ENCODE peak calls at places on chromosomes 2 and 18, in five cellular contexts. Y is heart right ventricle, I is stomach, F is ovary, L is K562. Q is an unnamed sample.

GRCh38 chr2:231910771-231911170 is 15.4 kb downstream of the NPPC start:
- DNase-seq in F (no peak), I (no peak), L (no peak), Y (no peak), Q (no peak)

GRCh38 chr18:47113796-47114540 is 36.3 kb downstream of the HDHD2 start:
- DNase-seq in L (no peak), I (no peak), Y (no peak), F (no peak), Q (no peak)

GRCh38 chr2:154527962-154528361 is 170.5 kb upstream of the KCNJ3 start:
- DNase-seq in I (no peak), Y (no peak), L (no peak), F (no peak), Q (no peak)

GRCh38 chr2:32061973-32062861 is 1.1 kb upstream of the SPAST start:
- DNase-seq in I (peak; percentile 62), Y (peak; percentile 34), F (peak; percentile 66), L (peak; percentile 37), Q (peak; percentile 62)

GRCh38 chr2:99256677-99257076 is 1.2 kb upstream of the LYG2 start:
- DNase-seq in L (no peak), F (no peak), I (no peak), Y (no peak), Q (no peak)

GRCh38 chr2:224890407-224890806 is 151.9 kb downstream of the DOCK10 start:
- DNase-seq in I (no peak), L (no peak), Y (no peak), F (no peak), Q (no peak)

GRCh38 chr2:240560084-240560479 is at the start of gene DUSP28:
- DNase-seq in F (peak; percentile 94), I (peak; percentile 95), L (peak; percentile 75), Y (peak; percentile 93), Q (peak; percentile 97)

GRCh38 chr2:217714268-217714643 is 288.5 kb downstream of the TNS1 start:
- DNase-seq in F (no peak), Y (peak; percentile 58), L (no peak), I (no peak), Q (peak; percentile 62)

GRCh38 chr18:9539283-9539682 is 64.0 kb downstream of the RALBP1 start:
- DNase-seq in Y (no peak), L (no peak), I (no peak), F (no peak), Q (no peak)

GRCh38 chr2:197137826-197138480 is 172.6 kb downstream of the ANKRD44 start:
- DNase-seq in L (no peak), F (no peak), I (no peak), Y (no peak), Q (no peak)

GRCh38 chr18:3075491-3075890 is 62.5 kb upstream of the LPIN2 start:
- DNase-seq in L (no peak), F (no peak), I (no peak), Y (no peak), Q (no peak)

GRCh38 chr18:58216071-58216471 is 172.0 kb downstream of the NEDD4L start:
- DNase-seq in Y (no peak), F (no peak), I (no peak), L (no peak), Q (no peak)

GRCh38 chr2:119701352-119701751 is 22.4 kb downstream of the TMEM177 start:
- DNase-seq in L (no peak), F (no peak), Y (no peak), I (no peak), Q (no peak)

GRCh38 chr2:133774675-133775005 is 206.4 kb upstream of the NCKAP5 start:
- DNase-seq in L (no peak), I (peak; percentile 40), F (peak; percentile 60), Y (peak; percentile 32), Q (no peak)

GRCh38 chr18:76658627-76659026 is 163.6 kb upstream of the ZNF516 start:
- DNase-seq in Y (no peak), F (peak; percentile 63), L (peak; percentile 8), I (no peak), Q (no peak)

GRCh38 chr2:158637357-158637756 is 157.8 kb upstream of the DAPL1 start:
- DNase-seq in L (no peak), F (no peak), I (no peak), Y (no peak), Q (no peak)

GRCh38 chr2:227703961-227704360 is 13.9 kb downstream of the SLC19A3 start:
- DNase-seq in I (no peak), F (no peak), L (no peak), Y (no peak), Q (no peak)

GRCh38 chr2:86613515-86613914 is 10.2 kb downstream of the RNF103 start:
- DNase-seq in I (no peak), Y (no peak), L (no peak), F (no peak), Q (no peak)

GRCh38 chr18:67354692-67355091 is 161.8 kb downstream of the DSEL start:
- DNase-seq in L (no peak), F (no peak), Y (no peak), I (no peak), Q (no peak)

GRCh38 chr2:110865188-110865587 is 132.8 kb downstream of the ACOXL start:
- DNase-seq in F (no peak), I (no peak), L (no peak), Y (no peak), Q (no peak)

GRCh38 chr18:23844991-23845680 is 155.9 kb downstream of the LAMA3 start:
- DNase-seq in L (no peak), Y (no peak), I (no peak), F (no peak), Q (no peak)

DNA sequence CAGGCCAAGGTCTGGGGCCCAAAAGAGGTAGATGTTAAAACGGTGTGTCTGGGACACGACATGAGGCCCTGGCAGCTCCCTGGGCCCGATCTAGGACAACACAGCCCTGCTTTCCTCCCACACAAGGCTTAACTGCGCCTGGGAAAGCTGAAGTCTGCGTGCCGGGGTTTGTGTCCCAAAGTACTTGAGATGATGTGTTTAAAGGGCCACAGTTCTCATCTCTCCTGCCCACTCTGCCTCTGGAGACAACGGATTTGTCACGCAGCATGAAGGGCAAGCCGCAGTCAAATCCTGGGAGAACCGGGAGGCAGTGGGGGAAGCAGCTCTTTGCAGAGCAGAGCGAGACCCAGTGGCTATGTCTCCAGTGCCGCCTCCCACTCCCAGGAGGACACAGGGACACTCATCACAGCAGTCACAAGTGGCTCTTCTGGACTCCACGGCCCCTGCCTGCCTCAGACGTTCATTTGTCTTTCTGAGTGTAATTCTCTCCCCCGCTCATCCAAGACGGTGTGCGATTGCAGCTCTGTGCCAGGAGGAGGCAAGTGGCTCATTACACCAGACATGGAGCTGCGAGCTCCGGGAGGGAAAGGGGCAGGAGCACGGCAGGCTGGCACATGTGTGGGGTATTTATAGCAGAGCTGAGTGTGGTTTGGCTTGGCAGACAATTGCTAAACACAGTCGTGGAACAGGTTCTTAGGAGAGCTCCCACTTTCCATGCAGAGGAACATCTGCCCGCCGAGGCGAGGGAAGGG is 57.7 kb upstream of the SEMA4C start:
- DNase-seq in I (peak; percentile 56), L (no peak), F (peak; percentile 54), Y (peak; percentile 56), Q (peak; percentile 63)
- TF ChIP-seq CTCF in I (no peak), L (no peak), F (no peak), Y (no peak), Q (peak; percentile 29)

DNA sequence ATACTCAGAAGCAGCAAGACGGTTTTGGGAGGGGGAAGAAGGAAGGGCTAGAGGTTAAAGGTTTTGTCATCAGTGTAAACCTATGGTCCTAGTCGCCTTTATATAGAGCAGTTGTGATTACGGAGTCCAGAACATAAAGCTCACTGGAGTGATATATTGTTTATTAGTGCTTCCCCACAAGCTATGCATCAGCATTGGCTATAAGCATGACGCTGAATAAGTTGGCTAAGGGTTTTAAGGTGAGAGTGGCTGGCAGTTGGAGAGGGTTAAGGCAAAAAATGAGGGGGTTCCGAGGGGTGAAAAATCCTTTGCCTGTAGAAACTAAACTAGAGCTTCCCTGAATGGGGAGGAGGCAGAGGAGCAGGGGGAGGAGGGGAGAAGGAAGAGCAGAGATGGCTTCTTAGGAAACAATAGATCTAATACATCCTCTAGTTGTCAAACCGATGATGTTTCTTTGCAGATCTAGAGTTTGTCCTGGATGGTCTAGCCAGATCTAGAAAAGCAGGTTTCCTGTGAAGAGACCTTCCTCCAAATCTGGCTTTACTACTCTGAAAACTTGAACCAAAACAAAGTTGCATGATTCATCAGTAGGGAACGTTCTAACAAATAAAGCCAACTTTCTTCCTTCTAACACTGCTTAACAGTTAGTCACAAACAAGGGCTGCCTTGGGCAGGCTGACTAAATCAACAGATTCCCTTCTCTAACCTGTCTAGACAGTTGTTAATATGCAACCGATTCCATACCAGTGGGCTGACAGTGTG is 2.5 kb downstream of the KLF7 start:
- DNase-seq in F (no peak), L (no peak), I (peak; percentile 45), Y (no peak), Q (no peak)
- H3K4me1 ChIP-seq in F (peaks cover 15% of the 10 kb centered on the region), L (no peaks in the 10 kb centered on the region), I (peaks cover 8% of the 10 kb centered on the region), Y (peaks cover 65% of the 10 kb centered on the region), Q (peaks cover 27% of the 10 kb centered on the region)

GRCh38 chr2:128389521-128389920 is 70.9 kb upstream of the HS6ST1 start:
- DNase-seq in F (no peak), Y (no peak), I (no peak), L (no peak), Q (no peak)

GRCh38 chr2:128392207-128392606 is 73.5 kb upstream of the HS6ST1 start:
- DNase-seq in Y (no peak), F (no peak), L (no peak), I (no peak), Q (no peak)

GRCh38 chr2:128391679-128392078 is 73.0 kb upstream of the HS6ST1 start:
- DNase-seq in L (no peak), I (no peak), F (no peak), Y (no peak), Q (no peak)

GRCh38 chr2:128390991-128391630 is 72.4 kb upstream of the HS6ST1 start:
- DNase-seq in F (no peak), I (peak; percentile 17), Y (no peak), L (no peak), Q (peak; percentile 9)

GRCh38 chr2:128390256-128390990 is 71.8 kb upstream of the HS6ST1 start:
- DNase-seq in Y (no peak), F (no peak), I (no peak), L (no peak), Q (peak; percentile 21)
- TF ChIP-seq CTCF in Y (no peak), F (no peak), I (no peak), L (no peak), Q (no peak)

DNA sequence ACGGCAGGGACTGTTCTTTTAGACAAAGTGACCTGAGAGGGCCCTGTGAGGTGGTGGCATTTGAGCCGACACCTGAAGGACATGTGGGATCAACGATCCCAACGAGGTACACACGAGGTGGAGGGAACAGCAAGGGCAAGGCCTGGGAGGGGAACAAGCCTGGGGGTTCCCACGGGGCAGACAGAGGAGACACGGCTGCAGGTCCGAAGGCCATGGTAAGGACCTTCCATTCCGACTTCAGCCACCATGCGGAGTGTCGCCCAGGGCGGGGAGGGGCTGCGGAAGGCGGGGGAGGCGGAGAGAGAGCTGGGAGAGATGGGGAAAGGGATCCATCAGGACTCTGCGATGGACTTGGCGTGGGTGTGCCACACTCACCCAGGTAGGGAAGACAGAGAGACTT is 151.8 kb downstream of the HDAC4 start:
- DNase-seq in I (no peak), L (no peak), F (no peak), Y (no peak), Q (peak; percentile 44)
- H3K4me1 ChIP-seq in I (peaks cover 31% of the 10 kb centered on the region), L (no peaks in the 10 kb centered on the region), F (peaks cover 19% of the 10 kb centered on the region), Y (peaks cover 87% of the 10 kb centered on the region), Q (peaks cover 90% of the 10 kb centered on the region)

GRCh38 chr2:236177604-236177966 is 9.4 kb upstream of the GBX2 start:
- DNase-seq in I (no peak), L (peak; percentile 42), Y (peak; percentile 58), F (peak; percentile 64), Q (peak; percentile 80)
- TF ChIP-seq CTCF in I (no peak), L (peak; percentile 66), Y (no peak), F (no peak), Q (no peak)

GRCh38 chr2:175228179-175228578 is 46.7 kb upstream of the ATP5MC3 start:
- DNase-seq in Y (no peak), I (no peak), F (no peak), L (no peak), Q (no peak)
- H3K4me1 ChIP-seq in Y (no peaks in the 10 kb centered on the region), I (no peaks in the 10 kb centered on the region), F (no peaks in the 10 kb centered on the region), L (no peaks in the 10 kb centered on the region), Q (no peaks in the 10 kb centered on the region)

GRCh38 chr2:218898109-218898878 is 17.6 kb downstream of the WNT10A start:
- DNase-seq in I (peak; percentile 79), L (peak; percentile 76), F (peak; percentile 85), Y (peak; percentile 80), Q (peak; percentile 69)
- TF ChIP-seq CTCF in I (peak; percentile 96), L (peak; percentile 74), F (peak; percentile 83), Y (peak; percentile 98), Q (peak; percentile 95)